ENCODE peak calls at places on chromosomes 7 and 10, in six cellular contexts. Y is stomach, U is OCI-LY7, P is cardiac muscle cell, T is fibroblast of mammary gland, X is ovary. L is an unnamed sample.

GRCh38 chr7:128099204-128099671 is 68.0 kb upstream of the LRRC4 start:
- DNase-seq in Y (no peak), U (no peak), P (no peak), T (peak; percentile 57), X (no peak), L (peak; percentile 60)

GRCh38 chr7:50304158-50304910 is at the start of gene IKZF1:
- DNase-seq in Y (peak; percentile 65), U (peak; percentile 70), P (peak; percentile 45), T (no peak), X (no peak), L (no peak)

GRCh38 chr7:8389898-8390642 is 43.3 kb upstream of the NXPH1 start:
- DNase-seq in Y (no peak), U (no peak), P (peak; percentile 50), T (no peak), X (no peak), L (no peak)

GRCh38 chr10:19974138-19974537 is 157.9 kb downstream of the PLXDC2 start:
- DNase-seq in Y (no peak), U (no peak), P (no peak), T (no peak), X (no peak), L (no peak)

GRCh38 chr7:92621641-92622429 is 31.6 kb upstream of the FAM133B start:
- DNase-seq in Y (no peak), U (peak; percentile 6), P (no peak), T (no peak), X (no peak), L (no peak)

GRCh38 chr10:73916761-73917470 is 6.0 kb downstream of the PLAU start:
- DNase-seq in Y (no peak), U (no peak), P (no peak), T (no peak), X (no peak), L (no peak)

GRCh38 chr7:953547-954327 is 743 bp downstream of the ADAP1 start:
- DNase-seq in Y (peak; percentile 76), U (no peak), P (peak; percentile 69), T (no peak), X (peak; percentile 19), L (peak; percentile 28)

GRCh38 chr10:103928784-103929183 is 10.8 kb upstream of the STN1 start:
- DNase-seq in Y (no peak), U (no peak), P (no peak), T (no peak), X (no peak), L (no peak)

GRCh38 chr7:36057375-36057774 is 95.7 kb upstream of the EEPD1 start:
- DNase-seq in Y (no peak), U (peak; percentile 24), P (no peak), T (peak; percentile 12), X (no peak), L (no peak)

GRCh38 chr7:148813890-148814289 is 70.2 kb downstream of the EZH2 start:
- DNase-seq in Y (no peak), U (no peak), P (no peak), T (no peak), X (no peak), L (no peak)

GRCh38 chr10:49518982-49519578 is 19.8 kb downstream of the ERCC6 start:
- DNase-seq in Y (no peak), U (peak; percentile 53), P (peak; percentile 55), T (peak; percentile 61), X (no peak), L (peak; percentile 75)

GRCh38 chr10:59748834-59749233 is 4.4 kb downstream of the MRLN start:
- DNase-seq in Y (no peak), U (no peak), P (no peak), T (peak; percentile 10), X (no peak), L (no peak)

GRCh38 chr7:92608380-92609322 is 18.5 kb upstream of the FAM133B start:
- DNase-seq in Y (no peak), U (no peak), P (peak; percentile 73), T (no peak), X (peak; percentile 63), L (no peak)

GRCh38 chr10:20616918-20617801 is 280.0 kb downstream of the NEBL start:
- DNase-seq in Y (no peak), U (no peak), P (no peak), T (no peak), X (no peak), L (no peak)

GRCh38 chr7:102129636-102130370 is 156.9 kb upstream of the SH2B2 start:
- DNase-seq in Y (no peak), U (no peak), P (no peak), T (no peak), X (no peak), L (no peak)

GRCh38 chr7:16587785-16588184 is 57.8 kb downstream of the ANKMY2 start:
- DNase-seq in Y (peak; percentile 64), U (no peak), P (peak; percentile 36), T (no peak), X (no peak), L (no peak)

GRCh38 chr10:102546606-102547310 is 43.0 kb downstream of the SUFU start:
- DNase-seq in Y (no peak), U (no peak), P (no peak), T (peak; percentile 90), X (no peak), L (peak; percentile 60)

GRCh38 chr10:124060148-124060720 is 33.2 kb downstream of the CHST15 start:
- DNase-seq in Y (no peak), U (no peak), P (no peak), T (no peak), X (no peak), L (no peak)
- TF ChIP-seq CTCF in Y (no peak), U (no peak), P (no peak), T (no peak), X (no peak), L (no peak)

DNA sequence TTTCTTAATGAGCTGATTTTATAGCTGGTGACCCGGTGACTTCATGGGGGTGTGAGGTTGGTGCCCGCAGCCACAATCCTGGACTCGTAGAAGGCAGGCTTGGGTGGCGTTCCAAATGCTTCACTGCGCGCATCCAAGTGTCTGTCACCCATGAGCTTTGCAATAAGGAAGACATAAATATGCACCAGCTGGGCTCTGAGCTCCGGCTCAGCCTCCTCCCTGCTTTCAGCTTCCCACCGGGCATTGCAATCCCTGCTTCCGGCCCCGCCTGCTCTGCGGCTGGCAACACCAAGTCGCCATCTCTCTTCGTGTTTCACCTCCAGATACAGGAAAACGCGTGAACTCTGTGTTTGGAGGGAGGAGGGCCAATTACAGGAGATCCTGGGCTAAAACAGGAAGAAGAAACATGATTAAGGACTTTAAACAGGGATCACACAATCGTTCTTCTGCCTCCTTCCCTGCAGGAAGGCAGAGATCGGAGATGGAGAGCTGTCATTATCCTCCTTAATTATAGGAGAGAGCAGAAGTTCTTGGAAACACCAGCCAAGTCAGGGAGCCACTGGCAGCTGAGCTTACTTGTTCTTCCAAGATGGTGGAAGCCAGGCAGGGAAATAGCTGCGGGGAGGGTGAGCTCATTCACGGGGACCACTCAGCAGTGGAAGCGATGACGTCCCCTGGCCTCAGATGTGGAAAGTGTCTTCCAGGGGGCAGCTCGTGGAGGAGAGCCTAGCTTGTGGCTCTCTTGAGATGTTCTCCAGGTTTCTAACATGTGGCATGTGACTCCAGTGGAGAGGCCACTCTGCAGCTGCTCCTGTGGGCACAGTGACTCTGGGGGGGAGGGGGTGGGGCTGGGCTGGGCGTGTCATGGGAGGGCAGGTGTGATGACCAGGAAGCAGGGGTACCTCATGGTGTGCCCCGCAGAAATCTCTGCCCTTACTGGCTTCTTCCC is 134.9 kb downstream of the CAMK1D start:
- DNase-seq in Y (no peak), U (no peak), P (no peak), T (no peak), X (no peak), L (no peak)
- H3K4me3 ChIP-seq in Y (no peak overlapping the region), U (peak overlapping the region; percentile 62), P (no peak overlapping the region), T (no peak overlapping the region), X (no peak overlapping the region), L (no peak overlapping the region)

DNA sequence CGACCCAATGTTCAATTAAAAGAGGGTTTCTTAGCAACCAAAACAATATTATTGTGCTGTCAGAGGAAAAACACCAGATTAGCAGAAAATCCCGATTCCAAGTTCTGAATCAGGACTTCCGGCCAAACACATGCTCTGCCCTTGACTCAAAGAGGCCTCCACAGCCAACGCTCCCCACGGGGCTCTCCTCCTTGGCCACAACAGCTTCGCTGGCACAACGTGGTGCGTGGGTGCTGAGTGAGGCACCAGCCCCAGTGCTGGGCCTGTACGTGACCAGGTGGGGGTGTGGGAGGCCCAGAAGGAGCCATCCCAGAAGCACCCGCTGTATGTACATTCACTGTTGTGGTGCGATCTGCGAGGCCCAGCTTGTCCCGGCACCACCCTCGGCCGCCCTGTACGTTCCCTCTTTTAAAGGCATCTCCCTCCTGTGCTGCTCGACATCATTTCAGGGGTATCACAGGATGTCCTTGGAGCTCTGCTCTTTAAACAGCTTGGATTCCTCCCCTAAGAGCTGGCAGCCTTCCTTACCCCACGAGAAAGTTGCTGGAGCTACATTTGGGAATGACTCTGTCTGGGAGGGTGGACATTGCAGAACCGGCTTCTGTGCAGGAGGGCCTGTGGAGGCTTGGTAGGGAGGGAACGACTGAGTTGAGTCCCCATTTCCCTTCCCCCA is 736.2 kb downstream of the PARD3 start:
- DNase-seq in Y (no peak), U (no peak), P (no peak), T (peak; percentile 82), X (peak; percentile 81), L (peak; percentile 90)
- TF ChIP-seq CTCF in Y (no peak), U (no peak), P (no peak), T (no peak), X (no peak), L (no peak)

GRCh38 chr10:47164126-47164799 is 135.7 kb upstream of the GDF10 start:
- DNase-seq in Y (no peak), U (no peak), P (no peak), T (peak; percentile 34), X (no peak), L (peak; percentile 67)

GRCh38 chr10:47164800-47165128 is 135.2 kb upstream of the GDF10 start:
- DNase-seq in Y (no peak), U (no peak), P (no peak), T (no peak), X (no peak), L (no peak)

GRCh38 chr10:47165168-47165710 is 134.8 kb upstream of the GDF10 start:
- DNase-seq in Y (no peak), U (no peak), P (no peak), T (no peak), X (no peak), L (no peak)

GRCh38 chr10:47166405-47166777 is 133.6 kb upstream of the GDF10 start:
- DNase-seq in Y (no peak), U (no peak), P (no peak), T (no peak), X (no peak), L (no peak)

DNA sequence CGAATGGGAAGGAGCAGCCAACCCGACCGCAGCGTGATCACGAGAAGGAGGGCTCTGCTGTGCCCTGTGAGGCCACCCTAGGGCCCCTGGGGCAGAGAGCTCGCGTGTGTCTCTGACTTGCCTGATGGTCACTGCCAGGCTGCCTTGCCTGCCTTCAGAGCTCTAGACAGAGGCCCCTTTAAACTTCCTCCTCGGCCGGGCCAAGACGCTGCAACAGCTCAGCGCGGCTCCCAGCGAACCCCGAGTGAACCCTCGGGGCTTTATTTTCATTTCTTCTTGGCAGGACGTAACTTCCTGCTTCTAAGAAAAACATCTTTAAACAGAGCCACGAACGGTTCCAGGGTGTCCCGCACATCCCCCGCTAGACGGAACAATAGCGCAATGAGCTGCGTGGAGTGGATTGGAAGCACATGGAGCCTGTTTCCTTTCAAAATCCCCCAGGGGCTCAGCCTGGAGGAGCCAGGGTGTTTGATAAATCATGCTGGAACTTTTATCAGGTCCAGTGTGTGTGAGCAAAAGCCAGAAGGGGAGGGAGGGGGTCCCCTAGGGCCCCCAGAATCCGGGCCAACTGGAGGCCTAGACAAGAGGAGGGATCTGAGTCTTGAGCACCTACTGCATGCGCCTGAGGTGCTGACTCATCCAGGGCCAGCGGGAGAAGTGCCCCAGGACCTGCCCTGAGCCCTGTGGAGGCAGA is 134.1 kb upstream of the GDF10 start:
- DNase-seq in Y (no peak), U (no peak), P (no peak), T (peak; percentile 60), X (peak; percentile 29), L (peak; percentile 98)
- H3K4me3 ChIP-seq in Y (peak overlapping the region; percentile 29), U (no peak overlapping the region), P (no peak overlapping the region), T (peak overlapping the region; percentile 13), X (peak overlapping the region; percentile 13), L (peak overlapping the region; percentile 28)

GRCh38 chr10:15715619-15716227 is 4.0 kb downstream of the ITGA8 start:
- DNase-seq in Y (no peak), U (no peak), P (peak; percentile 34), T (peak; percentile 38), X (no peak), L (peak; percentile 46)
- TF ChIP-seq CTCF in Y (no peak), U (peak; percentile 25), P (peak; percentile 66), T (peak; percentile 69), X (no peak), L (peak; percentile 74)

L was measured in fibroblast of the aortic adventitia.